ENCODE peak calls at places on chromosomes 6 and 20, in four cellular contexts. T, D, V and P are unnamed samples.
A peak's percentile ranks its signal among the peaks of the same experiment; 100 is the strongest.

GRCh38 chr6:56877922-56878321 is 77.0 kb upstream of the BEND6 start:
- DNase-seq in T (no peak), V (no peak), D (no peak), P (no peak)

GRCh38 chr6:118696262-118696661 is 44.9 kb upstream of the CEP85L start:
- DNase-seq in T (no peak), D (no peak), V (no peak), P (no peak)

GRCh38 chr6:24902782-24903181 is 33.0 kb downstream of the RIPOR2 start:
- DNase-seq in T (no peak), D (peak; percentile 79), V (no peak), P (no peak)

GRCh38 chr6:7449018-7449417 is 59.4 kb downstream of the RIOK1 start:
- DNase-seq in D (no peak), T (no peak), V (no peak), P (no peak)

GRCh38 chr6:39166189-39166917 is 51.4 kb upstream of the SAYSD1 start:
- DNase-seq in D (peak; percentile 0), V (peak; percentile 54), T (peak; percentile 89), P (no peak)

GRCh38 chr20:43016257-43016656 is 173.4 kb downstream of the PTPRT start:
- DNase-seq in V (no peak), T (no peak), D (no peak), P (no peak)

GRCh38 chr6:44040786-44041185 is 86.5 kb downstream of the MRPL14 start:
- DNase-seq in T (no peak), D (no peak), V (no peak), P (no peak)

GRCh38 chr6:170140129-170140528 is 150.7 kb downstream of the DLL1 start:
- DNase-seq in D (no peak), T (no peak), V (no peak), P (no peak)